ENCODE peak calls at places on chromosomes 11 and 22, in nine cellular contexts. One of them, this sample, is unnamed.

GRCh38 chr11:35529971-35530495 is 4.6 kb upstream of the PAMR1 start:
- DNase-seq in CD8-positive, alpha-beta memory T cell: no peak
- DNase-seq in coronary artery: no peak
- DNase-seq in naive thymus-derived CD4-positive, alpha-beta T cell: no peak
- DNase-seq in brain microvascular endothelial cell: peak
- DNase-seq in right lobe of liver: no peak
- DNase-seq in lower lobe of right lung: no peak
- DNase-seq in fibroblast of lung: peak
- DNase-seq in A673: no peak
- DNase-seq in this sample: no peak

GRCh38 chr22:46520880-46521279 is 16.5 kb downstream of the CELSR1 start:
- DNase-seq in fibroblast of lung: no peak
- DNase-seq in A673: no peak
- DNase-seq in coronary artery: no peak
- DNase-seq in right lobe of liver: no peak
- DNase-seq in naive thymus-derived CD4-positive, alpha-beta T cell: no peak
- DNase-seq in lower lobe of right lung: no peak
- DNase-seq in CD8-positive, alpha-beta memory T cell: no peak
- DNase-seq in brain microvascular endothelial cell: no peak
- DNase-seq in this sample: no peak

GRCh38 chr11:121538054-121538453 is 85.3 kb upstream of the SORL1-AS1 start:
- DNase-seq in brain microvascular endothelial cell: no peak
- DNase-seq in lower lobe of right lung: no peak
- DNase-seq in fibroblast of lung: no peak
- DNase-seq in A673: no peak
- DNase-seq in right lobe of liver: no peak
- DNase-seq in CD8-positive, alpha-beta memory T cell: no peak
- DNase-seq in naive thymus-derived CD4-positive, alpha-beta T cell: no peak
- DNase-seq in coronary artery: no peak
- DNase-seq in this sample: no peak

GRCh38 chr11:72776844-72777754 is 16.7 kb downstream of the STARD10 start:
- DNase-seq in CD8-positive, alpha-beta memory T cell: no peak
- DNase-seq in brain microvascular endothelial cell: no peak
- DNase-seq in fibroblast of lung: no peak
- DNase-seq in lower lobe of right lung: peak
- DNase-seq in naive thymus-derived CD4-positive, alpha-beta T cell: no peak
- DNase-seq in coronary artery: no peak
- DNase-seq in A673: no peak
- DNase-seq in right lobe of liver: peak
- DNase-seq in this sample: no peak

GRCh38 chr11:9777525-9777924 is 113.6 kb downstream of the SWAP70 start:
- DNase-seq in right lobe of liver: no peak
- DNase-seq in fibroblast of lung: no peak
- DNase-seq in CD8-positive, alpha-beta memory T cell: no peak
- DNase-seq in coronary artery: no peak
- DNase-seq in brain microvascular endothelial cell: no peak
- DNase-seq in lower lobe of right lung: no peak
- DNase-seq in A673: no peak
- DNase-seq in naive thymus-derived CD4-positive, alpha-beta T cell: no peak
- DNase-seq in this sample: no peak

GRCh38 chr22:24845036-24845918 is 39.3 kb downstream of the SGSM1 start:
- DNase-seq in naive thymus-derived CD4-positive, alpha-beta T cell: no peak
- DNase-seq in CD8-positive, alpha-beta memory T cell: no peak
- DNase-seq in fibroblast of lung: no peak
- DNase-seq in A673: no peak
- DNase-seq in coronary artery: peak
- DNase-seq in lower lobe of right lung: no peak
- DNase-seq in right lobe of liver: no peak
- DNase-seq in brain microvascular endothelial cell: no peak
- DNase-seq in this sample: no peak

GRCh38 chr22:24391836-24392217 is 35.6 kb upstream of the ADORA2A start:
- DNase-seq in right lobe of liver: no peak
- DNase-seq in naive thymus-derived CD4-positive, alpha-beta T cell: no peak
- DNase-seq in A673: no peak
- DNase-seq in brain microvascular endothelial cell: peak
- DNase-seq in fibroblast of lung: no peak
- DNase-seq in coronary artery: no peak
- DNase-seq in lower lobe of right lung: no peak
- DNase-seq in CD8-positive, alpha-beta memory T cell: no peak
- DNase-seq in this sample: no peak

GRCh38 chr22:23277583-23278295 is 97.4 kb downstream of the BCR start:
- DNase-seq in A673: no peak
- DNase-seq in right lobe of liver: no peak
- DNase-seq in CD8-positive, alpha-beta memory T cell: no peak
- DNase-seq in coronary artery: no peak
- DNase-seq in lower lobe of right lung: no peak
- DNase-seq in brain microvascular endothelial cell: no peak
- DNase-seq in naive thymus-derived CD4-positive, alpha-beta T cell: no peak
- DNase-seq in fibroblast of lung: no peak
- DNase-seq in this sample: no peak

GRCh38 chr11:119258180-119258579 is 52.0 kb downstream of the CBL start:
- DNase-seq in fibroblast of lung: no peak
- DNase-seq in CD8-positive, alpha-beta memory T cell: no peak
- DNase-seq in lower lobe of right lung: no peak
- DNase-seq in coronary artery: no peak
- DNase-seq in right lobe of liver: no peak
- DNase-seq in brain microvascular endothelial cell: no peak
- DNase-seq in A673: no peak
- DNase-seq in naive thymus-derived CD4-positive, alpha-beta T cell: peak
- DNase-seq in this sample: no peak

GRCh38 chr22:19438286-19438685 is 5.9 kb downstream of the MRPL40 start:
- DNase-seq in naive thymus-derived CD4-positive, alpha-beta T cell: no peak
- DNase-seq in lower lobe of right lung: no peak
- DNase-seq in CD8-positive, alpha-beta memory T cell: no peak
- DNase-seq in coronary artery: no peak
- DNase-seq in right lobe of liver: no peak
- DNase-seq in fibroblast of lung: no peak
- DNase-seq in A673: no peak
- DNase-seq in brain microvascular endothelial cell: no peak
- DNase-seq in this sample: no peak

GRCh38 chr22:36435516-36436415 is 45.7 kb downstream of the TXN2 start:
- DNase-seq in naive thymus-derived CD4-positive, alpha-beta T cell: peak
- DNase-seq in fibroblast of lung: no peak
- DNase-seq in CD8-positive, alpha-beta memory T cell: peak
- DNase-seq in A673: no peak
- DNase-seq in lower lobe of right lung: peak
- DNase-seq in coronary artery: no peak
- DNase-seq in brain microvascular endothelial cell: no peak
- DNase-seq in right lobe of liver: peak
- DNase-seq in this sample: no peak

GRCh38 chr11:75351541-75352416 is at the start of gene ARRB1:
- DNase-seq in brain microvascular endothelial cell: peak
- DNase-seq in A673: peak
- DNase-seq in coronary artery: peak
- DNase-seq in lower lobe of right lung: peak
- DNase-seq in right lobe of liver: peak
- DNase-seq in naive thymus-derived CD4-positive, alpha-beta T cell: peak
- DNase-seq in CD8-positive, alpha-beta memory T cell: peak
- DNase-seq in fibroblast of lung: peak
- DNase-seq in this sample: peak

GRCh38 chr11:78379039-78379670 is 38.5 kb downstream of the GAB2 start:
- DNase-seq in lower lobe of right lung: no peak
- DNase-seq in brain microvascular endothelial cell: no peak
- DNase-seq in CD8-positive, alpha-beta memory T cell: no peak
- DNase-seq in A673: peak
- DNase-seq in fibroblast of lung: no peak
- DNase-seq in coronary artery: no peak
- DNase-seq in naive thymus-derived CD4-positive, alpha-beta T cell: no peak
- DNase-seq in right lobe of liver: no peak
- DNase-seq in this sample: peak

GRCh38 chr11:6400431-6401345 is 10.4 kb downstream of the SMPD1 start:
- DNase-seq in lower lobe of right lung: no peak
- DNase-seq in fibroblast of lung: no peak
- DNase-seq in CD8-positive, alpha-beta memory T cell: no peak
- DNase-seq in coronary artery: no peak
- DNase-seq in brain microvascular endothelial cell: no peak
- DNase-seq in A673: no peak
- DNase-seq in naive thymus-derived CD4-positive, alpha-beta T cell: no peak
- DNase-seq in right lobe of liver: no peak
- DNase-seq in this sample: no peak

GRCh38 chr22:26550498-26551033 is 38.3 kb upstream of the TFIP11 start:
- DNase-seq in naive thymus-derived CD4-positive, alpha-beta T cell: no peak
- DNase-seq in right lobe of liver: peak
- DNase-seq in A673: no peak
- DNase-seq in brain microvascular endothelial cell: peak
- DNase-seq in CD8-positive, alpha-beta memory T cell: no peak
- DNase-seq in fibroblast of lung: peak
- DNase-seq in coronary artery: peak
- DNase-seq in lower lobe of right lung: peak
- DNase-seq in this sample: no peak
- H3K27ac ChIP-seq in naive thymus-derived CD4-positive, alpha-beta T cell: no peak
- H3K27ac ChIP-seq in right lobe of liver: peak
- H3K27ac ChIP-seq in A673: no peak
- H3K27ac ChIP-seq in brain microvascular endothelial cell: peak
- H3K27ac ChIP-seq in CD8-positive, alpha-beta memory T cell: no peak
- H3K27ac ChIP-seq in fibroblast of lung: peak
- H3K27ac ChIP-seq in coronary artery: peak
- H3K27ac ChIP-seq in lower lobe of right lung: peak
- H3K27ac ChIP-seq in this sample: no peak

DNA sequence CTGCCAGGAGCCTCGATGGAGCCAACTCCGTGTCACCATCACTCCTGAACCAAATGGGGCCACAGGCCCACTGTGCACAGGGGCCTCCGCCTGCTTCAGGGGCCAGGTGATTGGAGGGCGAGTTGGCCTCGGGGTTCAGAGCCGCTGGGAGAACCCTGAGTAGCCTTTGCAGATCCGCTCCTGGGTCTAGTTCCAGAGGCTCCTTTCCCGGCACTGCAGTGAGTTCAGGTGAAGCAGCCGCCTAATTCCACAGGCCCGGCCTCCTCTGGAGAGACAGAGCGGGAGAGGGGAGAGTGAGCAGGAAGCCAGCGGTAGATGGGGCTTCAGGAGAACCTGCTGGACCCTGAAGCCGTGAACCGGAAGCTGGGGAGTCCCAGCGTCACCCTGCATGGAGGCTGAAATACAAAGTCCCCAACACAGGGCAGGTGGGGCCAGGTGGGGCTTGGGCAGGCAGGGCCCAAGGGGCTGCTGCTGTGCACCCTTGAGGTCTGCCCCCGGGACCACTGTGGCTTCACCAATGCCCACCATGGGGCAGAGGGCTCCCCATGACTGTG is 22.5 kb downstream of the DRD4 start:
- DNase-seq in fibroblast of lung: no peak
- DNase-seq in A673: no peak
- DNase-seq in right lobe of liver: no peak
- DNase-seq in naive thymus-derived CD4-positive, alpha-beta T cell: no peak
- DNase-seq in CD8-positive, alpha-beta memory T cell: no peak
- DNase-seq in brain microvascular endothelial cell: no peak
- DNase-seq in lower lobe of right lung: no peak
- DNase-seq in coronary artery: no peak
- DNase-seq in this sample: no peak
- H3K4me3 ChIP-seq in fibroblast of lung: no peak
- H3K4me3 ChIP-seq in A673: no peak
- H3K4me3 ChIP-seq in right lobe of liver: no peak
- H3K4me3 ChIP-seq in naive thymus-derived CD4-positive, alpha-beta T cell: no peak
- H3K4me3 ChIP-seq in CD8-positive, alpha-beta memory T cell: no peak
- H3K4me3 ChIP-seq in brain microvascular endothelial cell: no peak
- H3K4me3 ChIP-seq in lower lobe of right lung: no peak
- H3K4me3 ChIP-seq in coronary artery: no peak
- H3K4me3 ChIP-seq in this sample: no peak

DNA sequence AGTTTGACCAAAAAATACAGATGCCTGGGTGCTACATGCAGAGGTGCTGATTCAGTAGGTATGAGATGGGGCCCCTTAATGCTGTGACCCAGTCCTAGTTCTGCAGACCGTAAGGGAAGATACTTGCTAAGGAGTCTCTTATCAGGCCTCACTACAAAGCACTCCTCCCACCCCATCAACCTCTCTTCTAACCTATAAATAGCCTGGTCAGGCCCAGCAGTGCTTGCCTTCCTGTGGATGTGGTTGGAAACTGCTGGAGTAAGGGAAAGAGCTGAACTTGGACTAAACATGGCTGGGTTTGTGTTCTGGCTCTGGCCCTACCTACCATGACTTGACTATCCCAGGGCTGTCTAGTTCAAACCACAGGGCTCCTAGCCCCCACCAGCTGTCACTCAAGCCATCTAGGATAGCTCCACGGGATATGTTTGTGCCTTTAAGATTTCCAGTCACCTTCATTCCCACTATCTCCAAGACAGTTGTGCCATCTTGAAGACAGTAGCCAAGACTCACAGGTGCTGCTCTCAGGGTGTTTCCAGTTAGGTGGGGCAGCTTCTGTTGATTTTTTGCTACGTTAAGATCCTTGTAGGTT is 9.5 kb upstream of the DKK3 start:
- DNase-seq in naive thymus-derived CD4-positive, alpha-beta T cell: no peak
- DNase-seq in right lobe of liver: no peak
- DNase-seq in CD8-positive, alpha-beta memory T cell: no peak
- DNase-seq in fibroblast of lung: no peak
- DNase-seq in coronary artery: no peak
- DNase-seq in lower lobe of right lung: no peak
- DNase-seq in A673: no peak
- DNase-seq in brain microvascular endothelial cell: no peak
- DNase-seq in this sample: peak
- H3K27ac ChIP-seq in naive thymus-derived CD4-positive, alpha-beta T cell: no peak
- H3K27ac ChIP-seq in right lobe of liver: no peak
- H3K27ac ChIP-seq in CD8-positive, alpha-beta memory T cell: no peak
- H3K27ac ChIP-seq in fibroblast of lung: no peak
- H3K27ac ChIP-seq in coronary artery: peak
- H3K27ac ChIP-seq in lower lobe of right lung: no peak
- H3K27ac ChIP-seq in A673: no peak
- H3K27ac ChIP-seq in brain microvascular endothelial cell: no peak
- H3K27ac ChIP-seq in this sample: peak

DNA sequence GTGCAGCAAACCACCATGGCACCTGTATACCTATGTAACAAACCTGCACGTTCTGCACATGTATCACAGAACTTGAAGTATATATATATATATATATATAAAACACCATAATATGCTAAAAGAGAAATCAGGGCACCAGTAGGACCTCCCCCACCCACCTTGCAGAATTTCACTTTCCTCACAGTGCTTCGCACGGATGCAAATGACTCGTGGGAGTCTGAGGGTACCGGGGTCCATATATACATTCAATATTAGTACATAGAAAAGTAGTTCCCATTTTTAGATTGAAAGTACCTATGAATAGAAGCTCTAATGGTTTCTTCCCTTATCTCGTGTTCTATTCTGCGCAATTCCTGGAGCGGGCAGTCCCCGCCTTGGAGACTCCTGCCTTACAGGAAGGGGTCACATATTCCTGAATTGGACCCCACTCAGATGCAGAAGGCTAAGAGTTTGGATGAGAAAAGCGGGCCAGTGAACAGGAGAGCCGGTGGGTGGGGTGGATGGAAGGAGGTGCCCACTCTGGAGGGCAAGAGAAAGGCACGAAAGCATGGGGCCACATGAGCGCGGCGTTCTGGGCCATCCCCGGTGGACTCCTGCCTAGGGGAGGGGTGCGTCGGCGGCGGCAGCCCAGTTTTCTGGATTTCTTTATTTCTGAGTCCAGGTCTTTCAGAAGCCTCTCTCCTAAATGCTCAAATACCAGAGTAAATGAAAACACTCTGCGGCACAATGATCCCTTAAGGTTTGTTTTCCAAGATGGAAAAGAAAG is 136.3 kb downstream of the ETS1 start:
- DNase-seq in lower lobe of right lung: no peak
- DNase-seq in brain microvascular endothelial cell: no peak
- DNase-seq in naive thymus-derived CD4-positive, alpha-beta T cell: no peak
- DNase-seq in CD8-positive, alpha-beta memory T cell: no peak
- DNase-seq in fibroblast of lung: no peak
- DNase-seq in coronary artery: no peak
- DNase-seq in A673: no peak
- DNase-seq in right lobe of liver: no peak
- DNase-seq in this sample: no peak
- H3K4me3 ChIP-seq in lower lobe of right lung: peak
- H3K4me3 ChIP-seq in brain microvascular endothelial cell: peak
- H3K4me3 ChIP-seq in naive thymus-derived CD4-positive, alpha-beta T cell: no peak
- H3K4me3 ChIP-seq in CD8-positive, alpha-beta memory T cell: no peak
- H3K4me3 ChIP-seq in fibroblast of lung: peak
- H3K4me3 ChIP-seq in coronary artery: peak
- H3K4me3 ChIP-seq in A673: no peak
- H3K4me3 ChIP-seq in right lobe of liver: no peak
- H3K4me3 ChIP-seq in this sample: no peak

This sample was measured in cardiac muscle cell.